ENCODE peak calls at places on chromosomes 12 and 14, in four cellular contexts. L, M, D and X are unnamed samples. For H3K4me1, the result is how much of the 10 kb centered on the place peaks cover.

GRCh38 chr14:104981699-104982541 is 3.7 kb upstream of the CLBA1 start:
- DNase-seq in D (no peak), M (no peak), L (no peak), X (no peak)

GRCh38 chr12:13127476-13127875 is 24.0 kb upstream of the GSG1 start:
- DNase-seq in L (no peak), D (no peak), M (no peak), X (no peak)

GRCh38 chr12:70854138-70854537 is 66.4 kb downstream of the PTPRR start:
- DNase-seq in L (no peak), M (no peak), D (no peak), X (no peak)

GRCh38 chr12:103833891-103834290 is 7.1 kb downstream of the NT5DC3 start:
- DNase-seq in L (no peak), D (no peak), M (peak), X (no peak)

GRCh38 chr12:62933871-62934798 is 815 bp downstream of the PPM1H start:
- DNase-seq in M (peak), D (no peak), L (peak), X (no peak)

GRCh38 chr14:96201965-96202364 is 2.7 kb upstream of the BDKRB2 start:
- DNase-seq in M (no peak), L (no peak), D (no peak), X (no peak)

GRCh38 chr12:6684609-6685008 is 4.6 kb downstream of the ZNF384 start:
- DNase-seq in D (no peak), L (no peak), M (peak), X (no peak)

GRCh38 chr12:8048906-8049305 is 16.4 kb downstream of the FOXJ2 start:
- DNase-seq in M (no peak), D (no peak), L (no peak), X (no peak)

GRCh38 chr12:19120795-19121194 is 8.7 kb upstream of the PLEKHA5 start:
- DNase-seq in L (no peak), D (no peak), M (no peak), X (no peak)

GRCh38 chr14:69921052-69921451 is 41.8 kb downstream of the SMOC1 start:
- DNase-seq in D (no peak), M (no peak), L (no peak), X (no peak)

GRCh38 chr12:59388176-59388575 is 207.7 kb upstream of the SLC16A7 start:
- DNase-seq in M (no peak), L (no peak), D (no peak), X (no peak)

GRCh38 chr12:46964496-46965098 is 114.8 kb upstream of the PCED1B start:
- DNase-seq in M (peak), D (no peak), L (no peak), X (no peak)

GRCh38 chr12:51874013-51874412 is 13.9 kb upstream of the ANKRD33 start:
- DNase-seq in L (no peak), D (no peak), M (no peak), X (no peak)

GRCh38 chr14:102993523-102993922 is 63.8 kb downstream of the CDC42BPB start:
- DNase-seq in M (no peak), L (no peak), D (no peak), X (no peak)

GRCh38 chr12:16766736-16767135 is 160.8 kb upstream of the LMO3 start:
- DNase-seq in D (no peak), M (no peak), L (no peak), X (no peak)

DNA sequence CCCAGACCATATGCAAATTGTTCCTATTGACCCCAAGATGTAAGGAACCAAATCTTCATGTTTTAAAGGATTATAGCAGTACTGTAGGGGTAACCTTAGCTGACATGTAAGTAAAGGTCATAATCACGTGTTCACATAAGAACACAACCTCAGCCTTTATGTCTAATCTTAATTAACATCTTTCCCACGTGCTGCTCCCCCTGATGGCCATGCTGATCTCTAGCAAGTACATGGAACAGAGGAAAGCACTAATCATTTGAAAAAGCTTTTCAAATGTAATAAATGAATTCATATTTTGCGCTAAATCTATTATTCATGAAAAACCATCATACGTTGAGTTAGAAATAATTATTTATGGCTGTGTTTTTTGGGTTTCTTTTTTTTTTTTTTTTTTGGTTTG is 30.5 kb upstream of the ITPR2 start:
- DNase-seq in M (peak), L (no peak), D (no peak), X (no peak)
- TF ChIP-seq CTCF in M (peak), L (no peak), D (no peak), X (no peak)

DNA sequence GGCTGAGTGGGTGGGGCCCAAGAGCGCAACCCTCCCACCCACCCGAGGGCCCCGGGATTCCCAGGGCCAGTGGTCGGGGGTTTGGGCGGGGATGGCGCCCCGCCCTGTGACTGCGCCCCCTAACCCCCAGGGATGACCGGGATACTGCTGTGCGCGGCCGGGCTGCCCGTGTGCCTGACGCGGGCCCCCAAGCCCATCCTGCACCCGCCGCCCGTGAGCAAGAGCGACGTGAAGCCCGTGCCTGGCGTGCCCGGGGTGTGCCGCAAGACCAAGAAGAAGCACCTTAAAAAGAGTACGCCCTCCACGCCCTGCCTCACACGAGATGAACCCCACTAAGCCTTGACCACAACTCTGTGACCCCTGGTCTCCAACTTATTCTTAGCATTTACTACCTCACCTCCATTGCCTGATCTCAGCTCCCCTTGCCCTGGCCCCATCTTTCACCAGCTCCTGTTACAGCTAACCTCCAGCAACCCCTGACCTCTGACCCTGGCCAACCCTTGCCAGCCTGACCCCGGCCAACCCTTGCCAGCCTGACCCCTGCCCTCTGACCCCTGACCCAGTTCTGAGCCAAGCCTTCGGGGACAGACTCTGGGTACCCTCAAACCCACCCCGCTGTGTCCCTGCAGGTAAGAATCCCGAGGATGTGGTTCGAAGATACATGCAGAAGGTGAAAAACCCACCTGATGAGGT is 37.0 kb downstream of the DTX1 start:
- DNase-seq in M (no peak), D (no peak), L (no peak), X (no peak)
- H3K4me3 ChIP-seq in M (peak), D (no peak), L (no peak), X (no peak)

DNA sequence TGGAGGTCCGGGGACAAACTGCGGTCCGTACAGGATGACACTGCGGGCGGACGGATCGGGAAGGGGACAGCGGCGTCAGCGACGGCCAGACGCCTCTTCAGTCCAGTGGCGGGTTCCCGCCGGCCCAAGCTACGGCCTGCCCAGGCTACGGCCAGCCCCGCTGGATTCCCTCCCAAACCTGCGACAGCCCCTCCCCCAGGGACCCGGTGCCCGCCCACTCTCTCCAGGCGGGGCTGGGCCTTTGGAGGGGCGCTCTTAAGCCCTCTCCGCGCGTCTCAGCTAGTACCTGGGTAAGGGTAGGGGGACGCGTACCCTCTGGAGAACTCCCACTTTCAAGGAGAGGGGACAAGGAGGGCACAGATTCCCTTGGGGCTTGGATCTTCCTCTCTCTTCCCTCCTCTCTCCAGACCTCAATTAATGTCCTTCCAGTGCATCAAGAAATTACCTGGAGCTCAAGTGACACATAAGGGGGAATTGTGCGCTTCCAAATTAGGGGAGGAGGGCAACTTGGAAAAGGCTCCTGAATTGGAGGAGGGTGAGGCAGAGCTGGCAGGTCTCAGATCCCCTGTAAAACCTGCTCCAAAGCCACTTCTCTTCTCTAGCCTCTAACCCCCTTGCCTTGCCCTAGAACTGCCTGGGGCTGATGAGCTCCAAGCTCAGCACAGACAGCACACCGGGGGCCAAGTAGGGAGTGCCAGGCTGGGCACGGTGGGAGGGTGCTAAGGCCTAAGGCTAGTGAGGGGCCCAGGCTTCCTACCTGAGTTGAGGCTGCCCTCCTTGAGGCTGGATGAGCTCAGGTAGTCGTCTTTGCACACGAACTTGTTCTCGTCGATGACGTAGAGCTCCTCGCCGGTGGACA is 3.1 kb downstream of the LHX5 start:
- DNase-seq in M (peak), D (no peak), L (no peak), X (no peak)
- H3K4me1 ChIP-seq in M (half or more), D (half or more), L (under half), X (under half)

GRCh38 chr12:116948298-116948697 is 37.5 kb downstream of the FBXW8 start:
- DNase-seq in L (no peak), M (no peak), D (no peak), X (no peak)
- TF ChIP-seq CTCF in L (no peak), M (no peak), D (no peak), X (no peak)

GRCh38 chr12:561116-561705 is 101.5 kb downstream of the B4GALNT3 start:
- DNase-seq in L (no peak), D (no peak), M (no peak), X (no peak)
- H3K4me3 ChIP-seq in L (peak), D (no peak), M (no peak), X (no peak)